ENCODE peak calls at places on chromosomes 2 and 18, in seven cellular contexts. C is heart left ventricle, Y is IMR-90, M is thyroid gland, F is pancreas, S is fibroblast of lung, N is ovary. H is an unnamed sample.
A peak's percentile ranks its signal among the peaks of the same experiment; 100 is the strongest.

GRCh38 chr18:58195278-58195721 is 151.3 kb downstream of the NEDD4L start:
- DNase-seq in Y (no peak), F (peak; percentile 81), S (no peak), M (peak; percentile 70), N (peak; percentile 35), C (no peak), H (no peak)

GRCh38 chr2:111662039-111662740 is 221.8 kb downstream of the ANAPC1 start:
- DNase-seq in F (no peak), N (no peak), M (no peak), Y (peak; percentile 68), C (no peak), S (peak; percentile 85), H (no peak)

GRCh38 chr2:130963849-130964793 is 127.4 kb downstream of the ARHGEF4 start:
- DNase-seq in Y (no peak), F (no peak), C (no peak), S (peak; percentile 26), M (peak; percentile 47), N (no peak), H (no peak)

GRCh38 chr2:224009605-224010330 is 29.3 kb downstream of the SERPINE2 start:
- DNase-seq in S (peak; percentile 53), N (no peak), Y (peak; percentile 34), M (peak; percentile 14), F (no peak), C (no peak), H (no peak)

GRCh38 chr2:194087569-194087968 is 1569.5 kb upstream of the SLC39A10 start:
- DNase-seq in C (no peak), N (no peak), M (no peak), Y (no peak), S (peak; percentile 1), F (no peak), H (no peak)

GRCh38 chr2:37350034-37350433 is 5.6 kb downstream of the QPCT start:
- DNase-seq in Y (no peak), M (peak; percentile 75), S (no peak), N (peak; percentile 20), C (no peak), F (no peak), H (no peak)

GRCh38 chr2:192162392-192163042 is 32.2 kb downstream of the TMEFF2 start:
- DNase-seq in N (peak; percentile 76), Y (peak; percentile 74), M (peak; percentile 64), F (no peak), C (peak; percentile 63), S (peak; percentile 61), H (peak; percentile 0)

GRCh38 chr2:70141754-70142589 is 48.8 kb downstream of the C2orf42 start:
- DNase-seq in M (peak; percentile 81), F (no peak), C (no peak), S (peak; percentile 45), Y (peak; percentile 38), N (no peak), H (peak; percentile 100)

GRCh38 chr2:65040414-65041261 is 15.6 kb upstream of the CEP68 start:
- DNase-seq in F (peak; percentile 91), M (peak; percentile 86), Y (peak; percentile 84), C (peak; percentile 87), S (peak; percentile 77), N (peak; percentile 86), H (peak; percentile 8)

GRCh38 chr2:179822540-179822939 is 38.9 kb downstream of the ZNF385B start:
- DNase-seq in C (no peak), S (no peak), N (no peak), M (no peak), F (no peak), Y (no peak), H (no peak)

GRCh38 chr2:218400167-218400929 is 680 bp downstream of the CTDSP1 start:
- DNase-seq in N (peak; percentile 74), S (peak; percentile 12), C (peak; percentile 57), Y (no peak), F (peak; percentile 87), M (peak; percentile 52), H (no peak)

GRCh38 chr2:154686162-154686561 is 12.3 kb upstream of the KCNJ3 start:
- DNase-seq in Y (no peak), M (no peak), S (no peak), C (no peak), N (no peak), F (no peak), H (no peak)

GRCh38 chr2:118417417-118418125 is 329.3 kb downstream of the INSIG2 start:
- DNase-seq in Y (peak; percentile 12), M (no peak), C (no peak), F (no peak), N (no peak), S (peak; percentile 79), H (no peak)

GRCh38 chr2:127771756-127772155 is 39.2 kb downstream of the WDR33 start:
- DNase-seq in M (no peak), S (peak; percentile 90), N (no peak), F (no peak), C (no peak), Y (peak; percentile 70), H (no peak)

GRCh38 chr2:158777077-158777476 is 18.0 kb upstream of the DAPL1 start:
- DNase-seq in S (no peak), M (no peak), N (no peak), Y (no peak), F (no peak), C (no peak), H (no peak)

GRCh38 chr18:33987206-33987605 is 237.5 kb downstream of the NOL4 start:
- DNase-seq in N (no peak), C (no peak), Y (no peak), M (no peak), F (no peak), S (no peak), H (no peak)

GRCh38 chr18:79385326-79385725 is 10.4 kb upstream of the NFATC1 start:
- DNase-seq in F (no peak), Y (no peak), N (no peak), C (no peak), S (no peak), M (no peak), H (no peak)

GRCh38 chr2:96694816-96695455 is 44.9 kb downstream of the LMAN2L start:
- DNase-seq in N (no peak), Y (no peak), M (no peak), C (no peak), S (no peak), F (no peak), H (no peak)

GRCh38 chr2:84879595-84880394 is 1.1 kb downstream of the TRABD2A start:
- DNase-seq in S (no peak), M (peak; percentile 10), Y (no peak), F (no peak), N (peak; percentile 35), C (no peak), H (no peak)

DNA sequence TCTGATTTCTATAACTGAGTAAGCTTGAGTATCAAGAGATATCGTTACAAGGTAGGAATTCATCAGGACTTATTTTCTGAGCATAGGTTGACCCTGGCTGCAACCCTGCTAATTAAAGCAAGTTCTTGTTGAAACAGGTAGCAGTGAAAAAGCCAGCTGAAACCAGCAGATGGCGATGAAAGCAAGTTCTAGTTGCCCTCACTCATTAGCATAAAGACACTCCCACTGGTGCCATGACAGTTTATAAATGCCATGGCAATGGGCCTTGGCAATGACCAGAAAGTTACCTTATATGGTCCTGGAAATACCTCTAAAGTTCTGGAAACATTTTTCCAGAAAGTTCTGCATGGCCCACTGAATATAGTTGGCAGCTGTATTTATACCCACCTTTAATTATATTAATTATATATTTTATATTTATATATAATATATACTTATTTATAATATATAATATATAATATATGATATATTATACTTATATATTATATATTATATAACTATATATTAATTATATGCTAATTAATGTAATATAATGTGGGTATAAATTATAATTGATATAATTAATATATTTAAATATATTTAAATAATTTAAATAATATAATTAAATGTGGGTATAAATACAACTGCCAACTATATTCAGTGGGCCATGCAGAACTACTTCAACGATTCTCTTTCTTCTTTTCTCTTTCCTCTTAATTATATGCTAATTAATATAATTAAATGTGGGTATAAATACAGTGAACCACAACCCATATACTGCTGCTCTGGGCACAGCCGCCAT is 188.0 kb downstream of the CDH7 start:
- DNase-seq in N (no peak), Y (no peak), M (peak; percentile 4), S (peak; percentile 9), F (no peak), C (no peak), H (no peak)
- TF ChIP-seq CTCF in N (no peak), Y (no peak), M (no peak), S (peak; percentile 36), F (no peak), C (no peak), H (no peak)

DNA sequence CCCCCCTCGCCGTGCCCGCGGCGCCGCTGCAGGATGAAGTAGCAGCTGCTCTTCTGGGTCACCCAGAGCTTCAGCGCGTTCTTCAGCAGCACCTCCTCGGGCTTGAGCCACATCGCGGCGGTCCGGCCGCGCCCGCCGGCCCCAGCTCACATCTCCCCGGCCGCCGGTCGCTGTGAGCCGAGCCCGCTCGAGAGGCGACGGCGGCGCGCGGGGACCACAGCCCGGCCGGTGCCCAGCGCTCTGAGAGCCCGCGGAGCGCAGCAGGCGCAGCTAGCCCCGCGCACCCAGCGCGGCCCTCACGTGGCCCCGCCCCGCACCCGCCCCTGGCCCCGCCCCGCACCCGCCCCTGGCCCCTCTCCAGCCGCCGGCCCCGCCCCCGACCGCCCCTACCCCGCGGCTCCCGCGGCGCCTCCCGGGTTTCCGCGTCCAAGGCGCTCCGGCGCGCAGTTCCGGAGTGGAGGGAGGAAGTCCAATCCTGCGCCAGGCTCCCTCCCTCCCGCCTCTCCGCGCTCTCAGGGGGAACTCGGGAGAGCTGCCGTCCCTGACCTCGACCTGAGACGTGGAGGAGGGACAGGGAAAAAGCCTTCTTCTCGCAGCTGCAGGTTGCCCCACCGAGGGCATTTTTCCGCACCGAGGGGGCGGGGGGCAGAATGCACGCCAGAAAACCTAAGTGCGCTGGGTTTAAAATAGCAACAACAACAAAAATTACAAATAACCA is at the start of gene TBC1D8:
- DNase-seq in N (peak; percentile 93), C (peak; percentile 93), S (peak; percentile 75), Y (peak; percentile 68), F (peak; percentile 97), M (peak; percentile 89), H (peak; percentile 6)
- H3K4me1 ChIP-seq in N (peaks cover 15% of the 10 kb centered on the region), C (peaks cover 78% of the 10 kb centered on the region), S (peaks cover 13% of the 10 kb centered on the region), Y (peaks cover 7% of the 10 kb centered on the region), F (peaks cover 37% of the 10 kb centered on the region), M (peaks cover 30% of the 10 kb centered on the region), H (peaks cover 52% of the 10 kb centered on the region)

DNA sequence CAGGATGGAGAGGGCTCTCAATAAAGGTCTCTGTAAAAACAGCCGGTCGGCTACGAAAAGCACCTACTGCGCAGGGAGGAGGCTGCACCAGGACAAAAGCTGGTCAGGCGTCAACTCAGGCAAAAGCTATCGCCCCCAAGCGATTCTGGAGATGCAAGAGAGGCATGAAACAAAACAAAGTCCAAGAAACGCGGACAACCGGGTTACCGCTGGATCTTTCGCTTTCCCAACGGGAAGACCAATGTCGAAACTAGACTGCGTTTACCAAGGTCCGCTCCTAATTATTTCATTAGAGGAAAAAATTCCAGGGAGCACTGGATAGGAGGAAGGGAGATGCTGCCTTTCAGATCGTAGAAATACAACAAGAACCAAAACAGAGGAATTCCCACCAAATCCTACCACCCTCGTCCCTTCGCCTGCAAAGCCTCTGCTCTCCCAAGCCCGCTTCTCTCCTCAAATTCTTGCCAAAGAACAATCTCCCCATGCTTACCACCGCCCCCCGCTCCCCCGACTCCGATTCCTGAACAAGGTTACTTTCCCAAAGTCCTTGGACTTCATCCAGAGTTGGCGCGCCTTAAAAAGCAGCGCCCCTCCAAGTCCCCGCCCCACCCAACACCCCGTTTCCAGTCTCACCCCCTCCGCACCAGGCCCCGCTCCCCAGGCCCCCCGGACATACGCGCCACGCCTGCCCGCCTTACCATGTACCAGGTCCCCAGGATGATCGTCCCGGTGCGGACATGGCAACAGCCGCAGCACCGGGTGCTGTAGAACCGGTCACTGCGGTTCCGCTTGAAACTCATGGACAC is 513 bp downstream of the LAPTM4A start:
- DNase-seq in C (peak; percentile 57), N (peak; percentile 80), F (no peak), Y (peak; percentile 65), S (peak; percentile 55), M (peak; percentile 59), H (no peak)
- TF ChIP-seq CTCF in C (peak; percentile 31), N (no peak), F (no peak), Y (peak; percentile 19), S (peak; percentile 34), M (no peak), H (no peak)

GRCh38 chr18:23852236-23853045 is 162.1 kb upstream of the TTC39C start:
- DNase-seq in M (no peak), S (no peak), C (no peak), N (no peak), Y (no peak), F (no peak), H (no peak)
- H3K4me1 ChIP-seq in M (no peaks in the 10 kb centered on the region), S (no peaks in the 10 kb centered on the region), C (no peaks in the 10 kb centered on the region), N (no peaks in the 10 kb centered on the region), Y (peaks cover 9% of the 10 kb centered on the region), F (no peaks in the 10 kb centered on the region), H (no peaks in the 10 kb centered on the region)